ENCODE peak calls at places on chromosomes 11 and 22, in eight cellular contexts. D is endothelial cell, T is T-helper 2 cell, R is AG09309, B is uterus, V is neuronal stem cell, Z is RCC 7860, C is NCI-H1694. M is an unnamed sample.

GRCh38 chr11:70244698-70245097 is 25.8 kb upstream of the PPFIA1 start:
- DNase-seq in D (no peak), T (no peak), R (peak), B (peak), V (no peak), Z (peak), C (no peak), M (no peak)

GRCh38 chr11:7672960-7673723 is at the start of gene CYB5R2:
- DNase-seq in D (peak), T (no peak), R (no peak), B (peak), V (peak), Z (no peak), C (no peak), M (no peak)

GRCh38 chr11:104650234-104650633 is 248.0 kb downstream of the CASP12 start:
- DNase-seq in D (no peak), T (peak), R (no peak), B (no peak), V (peak), Z (no peak), C (no peak), M (no peak)

GRCh38 chr11:116693206-116694016 is 79.4 kb downstream of the BUD13 start:
- DNase-seq in D (no peak), T (no peak), R (no peak), B (no peak), V (no peak), Z (no peak), C (no peak), M (no peak)

GRCh38 chr11:8745431-8745986 is 62.9 kb downstream of the RPL27A start:
- DNase-seq in D (no peak), T (no peak), R (no peak), B (no peak), V (no peak), Z (no peak), C (no peak), M (no peak)

GRCh38 chr22:33841281-33842005 is 78.8 kb downstream of the LARGE1 start:
- DNase-seq in D (no peak), T (no peak), R (no peak), B (no peak), V (no peak), Z (no peak), C (no peak), M (no peak)

GRCh38 chr11:6354651-6355485 is 34.6 kb upstream of the CAVIN3 start:
- DNase-seq in D (no peak), T (no peak), R (no peak), B (no peak), V (no peak), Z (no peak), C (no peak), M (no peak)

GRCh38 chr22:28955817-28956216 is 72.4 kb downstream of the ZNRF3 start:
- DNase-seq in D (no peak), T (peak), R (no peak), B (no peak), V (no peak), Z (no peak), C (no peak), M (no peak)

GRCh38 chr11:8728566-8728965 is 46.0 kb downstream of the RPL27A start:
- DNase-seq in D (no peak), T (no peak), R (no peak), B (peak), V (no peak), Z (peak), C (no peak), M (no peak)

GRCh38 chr22:37896181-37896592 is 9.9 kb upstream of the MICALL1 start:
- DNase-seq in D (peak), T (peak), R (no peak), B (no peak), V (no peak), Z (no peak), C (no peak), M (no peak)

GRCh38 chr11:73995731-73996130 is 13.1 kb upstream of the UCP2 start:
- DNase-seq in D (no peak), T (peak), R (no peak), B (no peak), V (no peak), Z (no peak), C (no peak), M (no peak)

GRCh38 chr22:19868333-19868732 is 13.7 kb upstream of the GNB1L start:
- DNase-seq in D (no peak), T (no peak), R (no peak), B (no peak), V (no peak), Z (no peak), C (no peak), M (no peak)

GRCh38 chr11:41431784-41432183 is 27.7 kb downstream of the LRRC4C start:
- DNase-seq in D (peak), T (no peak), R (no peak), B (no peak), V (no peak), Z (peak), C (no peak), M (no peak)

GRCh38 chr22:45290410-45290936 is 5.7 kb downstream of the UPK3A start:
- DNase-seq in D (no peak), T (peak), R (peak), B (no peak), V (no peak), Z (no peak), C (no peak), M (no peak)

GRCh38 chr11:27203077-27203476 is 159.9 kb downstream of the CCDC34 start:
- DNase-seq in D (no peak), T (no peak), R (no peak), B (no peak), V (no peak), Z (no peak), C (no peak), M (no peak)

GRCh38 chr11:2686360-2687222 is 13.2 kb downstream of the KCNQ1OT1 start:
- DNase-seq in D (no peak), T (no peak), R (no peak), B (peak), V (no peak), Z (no peak), C (no peak), M (no peak)

GRCh38 chr22:44765571-44766285 is 13.4 kb downstream of the ARHGAP8 start:
- DNase-seq in D (no peak), T (no peak), R (no peak), B (no peak), V (no peak), Z (no peak), C (no peak), M (no peak)

GRCh38 chr11:117769530-117769929 is 27.5 kb downstream of the DSCAML1 start:
- DNase-seq in D (no peak), T (no peak), R (no peak), B (no peak), V (no peak), Z (no peak), C (no peak), M (no peak)

GRCh38 chr11:129251067-129251466 is 58.9 kb upstream of the ARHGAP32 start:
- DNase-seq in D (no peak), T (peak), R (no peak), B (no peak), V (no peak), Z (no peak), C (no peak), M (no peak)

GRCh38 chr11:128783513-128783912 is 83.6 kb downstream of the KCNJ1 start:
- DNase-seq in D (no peak), T (peak), R (no peak), B (no peak), V (no peak), Z (no peak), C (no peak), M (no peak)

GRCh38 chr11:103525069-103525468 is 415.8 kb downstream of the DYNC2H1 start:
- DNase-seq in D (no peak), T (no peak), R (no peak), B (no peak), V (no peak), Z (peak), C (no peak), M (peak)

GRCh38 chr22:27879923-27880322 is 39.1 kb downstream of the PITPNB start:
- DNase-seq in D (peak), T (peak), R (no peak), B (no peak), V (no peak), Z (peak), C (peak), M (peak)

GRCh38 chr11:46202149-46202548 is 75.3 kb upstream of the CREB3L1 start:
- DNase-seq in D (no peak), T (no peak), R (no peak), B (no peak), V (no peak), Z (no peak), C (no peak), M (no peak)

GRCh38 chr11:116605543-116605942 is 167.2 kb downstream of the BUD13 start:
- DNase-seq in D (peak), T (peak), R (no peak), B (no peak), V (peak), Z (peak), C (no peak), M (no peak)

GRCh38 chr22:30287626-30288413 is 1.5 kb downstream of the CASTOR1 start:
- DNase-seq in D (peak), T (peak), R (peak), B (peak), V (peak), Z (peak), C (peak), M (peak)

GRCh38 chr22:31093956-31094622 is 13.0 kb downstream of the SMTN start:
- DNase-seq in D (no peak), T (no peak), R (no peak), B (peak), V (no peak), Z (no peak), C (peak), M (no peak)

GRCh38 chr11:102580185-102580951 is 44.8 kb downstream of the MMP20 start:
- DNase-seq in D (no peak), T (no peak), R (no peak), B (no peak), V (no peak), Z (peak), C (no peak), M (no peak)

GRCh38 chr11:118820412-118821357 is 29.7 kb upstream of the DDX6 start:
- DNase-seq in D (no peak), T (peak), R (peak), B (no peak), V (no peak), Z (peak), C (no peak), M (no peak)

GRCh38 chr22:19631899-19632670 is 82.2 kb upstream of the SEPTIN5 start:
- DNase-seq in D (peak), T (peak), R (peak), B (no peak), V (peak), Z (no peak), C (peak), M (peak)

GRCh38 chr11:103396237-103396636 is 287.0 kb downstream of the DYNC2H1 start:
- DNase-seq in D (no peak), T (no peak), R (no peak), B (no peak), V (no peak), Z (no peak), C (no peak), M (no peak)

GRCh38 chr11:76612226-76612625 is 58.3 kb downstream of the LRRC32 start:
- DNase-seq in D (no peak), T (no peak), R (no peak), B (no peak), V (no peak), Z (no peak), C (no peak), M (no peak)

GRCh38 chr11:74570266-74571061 is 21.9 kb upstream of the POLD3 start:
- DNase-seq in D (peak), T (peak), R (peak), B (peak), V (peak), Z (peak), C (peak), M (peak)

GRCh38 chr11:41201156-41201555 is 258.3 kb downstream of the LRRC4C start:
- DNase-seq in D (peak), T (peak), R (no peak), B (no peak), V (peak), Z (peak), C (no peak), M (no peak)

M was measured in SW 1271.